ENCODE peak calls at places on chromosomes 12 and 14, in nine cellular contexts. D, F, B, C, E, V, R, H and G are unnamed samples. For H3K4me1 and H3K9me3, the result is how much of the 10 kb centered on the place peaks cover.

GRCh38 chr12:68480526-68480925 is 130.2 kb upstream of the RAP1B start:
- DNase-seq in D (no peak), F (no peak), B (no peak), C (no peak), E (no peak), V (no peak), R (no peak), H (no peak), G (no peak)

GRCh38 chr12:74816398-74817175 is 279.0 kb downstream of the ATXN7L3B start:
- DNase-seq in D (no peak), F (no peak), B (no peak), C (no peak), E (no peak), V (no peak), R (no peak), H (no peak), G (no peak)

GRCh38 chr12:131975228-131975627 is 25.5 kb downstream of the EP400 start:
- DNase-seq in D (no peak), F (no peak), B (no peak), C (no peak), E (no peak), V (no peak), R (no peak), H (no peak), G (no peak)

GRCh38 chr14:37167151-37168047 is 5.0 kb downstream of the SLC25A21 start:
- DNase-seq in D (no peak), F (no peak), B (no peak), C (no peak), E (no peak), V (no peak), R (no peak), H (no peak), G (no peak)

GRCh38 chr14:25406818-25407217 is 356.9 kb upstream of the STXBP6 start:
- DNase-seq in D (peak), F (peak), B (no peak), C (no peak), E (no peak), V (no peak), R (no peak), H (no peak), G (peak)

GRCh38 chr14:58899317-58899713 is 261.6 kb downstream of the DACT1 start:
- DNase-seq in D (peak), F (no peak), B (no peak), C (no peak), E (no peak), V (no peak), R (no peak), H (no peak), G (no peak)

GRCh38 chr14:76566439-76566838 is 190.5 kb downstream of the ESRRB start:
- DNase-seq in D (no peak), F (no peak), B (no peak), C (no peak), E (no peak), V (no peak), R (no peak), H (no peak), G (no peak)

GRCh38 chr14:21219120-21219519 is 50.1 kb downstream of the HNRNPC start:
- DNase-seq in D (no peak), F (no peak), B (no peak), C (no peak), E (no peak), V (no peak), R (no peak), H (no peak), G (no peak)

GRCh38 chr14:76424359-76424758 is 48.4 kb downstream of the ESRRB start:
- DNase-seq in D (no peak), F (no peak), B (no peak), C (no peak), E (no peak), V (no peak), R (no peak), H (no peak), G (no peak)

GRCh38 chr12:111033281-111034147 is 113.1 kb upstream of the MYL2 start:
- DNase-seq in D (no peak), F (no peak), B (no peak), C (no peak), E (no peak), V (no peak), R (no peak), H (no peak), G (no peak)

GRCh38 chr14:99907761-99908652 is 114.8 kb downstream of the EML1 start:
- DNase-seq in D (no peak), F (peak), B (no peak), C (no peak), E (no peak), V (no peak), R (peak), H (no peak), G (no peak)

GRCh38 chr12:92912052-92912451 is 17.0 kb downstream of the EEA1 start:
- DNase-seq in D (peak), F (no peak), B (no peak), C (no peak), E (no peak), V (no peak), R (no peak), H (no peak), G (no peak)

GRCh38 chr12:78396538-78396937 is 468.0 kb upstream of the SYT1 start:
- DNase-seq in D (no peak), F (no peak), B (no peak), C (no peak), E (no peak), V (no peak), R (no peak), H (no peak), G (no peak)

GRCh38 chr14:98871796-98872195 is 400.2 kb downstream of the BCL11B start:
- DNase-seq in D (no peak), F (peak), B (no peak), C (peak), E (no peak), V (no peak), R (peak), H (no peak), G (peak)

GRCh38 chr12:121501946-121502345 is 78.9 kb downstream of the KDM2B start:
- DNase-seq in D (no peak), F (no peak), B (no peak), C (no peak), E (no peak), V (no peak), R (no peak), H (no peak), G (no peak)

GRCh38 chr12:62846506-62846905 is 88.4 kb downstream of the PPM1H start:
- DNase-seq in D (peak), F (no peak), B (no peak), C (no peak), E (no peak), V (no peak), R (no peak), H (no peak), G (peak)

GRCh38 chr14:77186911-77187648 is 5.5 kb downstream of the TMEM63C start:
- DNase-seq in D (peak), F (peak), B (no peak), C (peak), E (no peak), V (no peak), R (peak), H (peak), G (no peak)

GRCh38 chr12:49623142-49623899 is at the start of gene PRPF40B:
- DNase-seq in D (peak), F (peak), B (peak), C (peak), E (peak), V (peak), R (peak), H (peak), G (peak)

GRCh38 chr14:66038214-66038977 is 447.8 kb upstream of the CCDC196 start:
- DNase-seq in D (peak), F (no peak), B (no peak), C (no peak), E (no peak), V (no peak), R (no peak), H (no peak), G (no peak)

GRCh38 chr12:88391556-88391955 is 188.7 kb downstream of the KITLG start:
- DNase-seq in D (peak), F (no peak), B (no peak), C (no peak), E (no peak), V (no peak), R (no peak), H (no peak), G (no peak)

GRCh38 chr14:82060219-82060618 is 526.6 kb upstream of the SEL1L start:
- DNase-seq in D (no peak), F (no peak), B (no peak), C (no peak), E (no peak), V (no peak), R (no peak), H (no peak), G (no peak)

GRCh38 chr12:71439362-71439612 is 311 bp upstream of the LGR5 start:
- DNase-seq in D (no peak), F (no peak), B (no peak), C (no peak), E (no peak), V (no peak), R (no peak), H (no peak), G (no peak)

GRCh38 chr12:66087365-66087943 is 43.1 kb downstream of the LLPH start:
- DNase-seq in D (peak), F (peak), B (peak), C (peak), E (peak), V (peak), R (peak), H (peak), G (peak)

GRCh38 chr12:15404485-15404884 is 82.2 kb downstream of the PTPRO start:
- DNase-seq in D (no peak), F (no peak), B (no peak), C (no peak), E (no peak), V (no peak), R (no peak), H (no peak), G (no peak)

GRCh38 chr14:94341654-94342333 is 18.7 kb upstream of the SERPINA6 start:
- DNase-seq in D (no peak), F (no peak), B (no peak), C (no peak), E (no peak), V (no peak), R (no peak), H (no peak), G (no peak)

GRCh38 chr12:121475279-121475678 is 75.4 kb downstream of the RNF34 start:
- DNase-seq in D (no peak), F (no peak), B (no peak), C (no peak), E (no peak), V (no peak), R (no peak), H (no peak), G (no peak)

GRCh38 chr14:88614218-88614907 is 51.5 kb downstream of the ZC3H14 start:
- DNase-seq in D (peak), F (no peak), B (no peak), C (no peak), E (no peak), V (no peak), R (no peak), H (no peak), G (no peak)

GRCh38 chr12:104010800-104011199 is 39.2 kb downstream of the GLT8D2 start:
- DNase-seq in D (no peak), F (no peak), B (no peak), C (no peak), E (no peak), V (no peak), R (no peak), H (no peak), G (no peak)

GRCh38 chr12:83971781-83972180 is 940.8 kb downstream of the SLC6A15 start:
- DNase-seq in D (no peak), F (no peak), B (no peak), C (no peak), E (no peak), V (no peak), R (no peak), H (no peak), G (no peak)

GRCh38 chr12:42507589-42507988 is 82.0 kb downstream of the PRICKLE1 start:
- DNase-seq in D (no peak), F (no peak), B (no peak), C (no peak), E (no peak), V (no peak), R (no peak), H (no peak), G (no peak)

GRCh38 chr14:23121401-23121800 is 2.3 kb upstream of the CEBPE start:
- DNase-seq in D (peak), F (peak), B (no peak), C (peak), E (no peak), V (no peak), R (peak), H (peak), G (no peak)

GRCh38 chr12:47377414-47378221 is 297.9 kb upstream of the AMIGO2 start:
- DNase-seq in D (peak), F (peak), B (no peak), C (peak), E (no peak), V (peak), R (peak), H (peak), G (peak)

GRCh38 chr12:54571166-54571856 is 17.1 kb downstream of the PPP1R1A start:
- DNase-seq in D (no peak), F (no peak), B (no peak), C (no peak), E (no peak), V (no peak), R (no peak), H (no peak), G (no peak)

GRCh38 chr12:111428728-111429175 is 23.0 kb downstream of the SH2B3 start:
- DNase-seq in D (no peak), F (no peak), B (no peak), C (no peak), E (peak), V (peak), R (no peak), H (no peak), G (no peak)

GRCh38 chr12:106000376-106001104 is 138.2 kb downstream of the NUAK1 start:
- DNase-seq in D (no peak), F (no peak), B (no peak), C (no peak), E (no peak), V (no peak), R (no peak), H (no peak), G (no peak)

GRCh38 chr14:99023371-99023770 is 248.6 kb downstream of the BCL11B start:
- DNase-seq in D (no peak), F (no peak), B (no peak), C (no peak), E (no peak), V (no peak), R (no peak), H (no peak), G (no peak)

GRCh38 chr12:47458273-47458672 is 247.6 kb downstream of the RPAP3 start:
- DNase-seq in D (no peak), F (peak), B (no peak), C (no peak), E (no peak), V (no peak), R (peak), H (no peak), G (no peak)

DNA sequence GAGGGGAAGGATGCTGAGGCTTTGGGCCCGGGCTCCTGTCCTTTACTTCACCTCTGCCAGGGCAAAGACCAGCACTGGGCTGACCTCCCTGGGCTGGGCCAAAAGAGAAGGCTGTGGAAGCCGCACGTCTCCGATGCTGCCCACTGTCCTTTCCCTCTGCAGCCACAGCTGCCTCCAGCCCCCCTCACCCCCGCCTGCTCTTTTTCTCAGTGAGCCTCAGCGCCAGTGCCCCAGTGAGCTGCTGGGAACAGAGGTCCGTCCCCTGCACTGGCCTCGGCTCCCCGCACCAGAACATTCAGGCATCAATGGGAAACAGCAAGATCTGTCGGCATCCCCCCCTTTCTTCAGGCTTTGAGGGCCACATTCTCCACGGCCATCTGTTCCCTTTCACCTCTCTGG is 398.1 kb downstream of the ZFP36L1 start:
- DNase-seq in D (no peak), F (no peak), B (no peak), C (peak), E (no peak), V (no peak), R (no peak), H (no peak), G (no peak)
- H3K4me1 ChIP-seq in D (under half), F (under half), B (under half), C (half or more), E (under half), V (under half), R (under half), H (half or more), G (under half)

DNA sequence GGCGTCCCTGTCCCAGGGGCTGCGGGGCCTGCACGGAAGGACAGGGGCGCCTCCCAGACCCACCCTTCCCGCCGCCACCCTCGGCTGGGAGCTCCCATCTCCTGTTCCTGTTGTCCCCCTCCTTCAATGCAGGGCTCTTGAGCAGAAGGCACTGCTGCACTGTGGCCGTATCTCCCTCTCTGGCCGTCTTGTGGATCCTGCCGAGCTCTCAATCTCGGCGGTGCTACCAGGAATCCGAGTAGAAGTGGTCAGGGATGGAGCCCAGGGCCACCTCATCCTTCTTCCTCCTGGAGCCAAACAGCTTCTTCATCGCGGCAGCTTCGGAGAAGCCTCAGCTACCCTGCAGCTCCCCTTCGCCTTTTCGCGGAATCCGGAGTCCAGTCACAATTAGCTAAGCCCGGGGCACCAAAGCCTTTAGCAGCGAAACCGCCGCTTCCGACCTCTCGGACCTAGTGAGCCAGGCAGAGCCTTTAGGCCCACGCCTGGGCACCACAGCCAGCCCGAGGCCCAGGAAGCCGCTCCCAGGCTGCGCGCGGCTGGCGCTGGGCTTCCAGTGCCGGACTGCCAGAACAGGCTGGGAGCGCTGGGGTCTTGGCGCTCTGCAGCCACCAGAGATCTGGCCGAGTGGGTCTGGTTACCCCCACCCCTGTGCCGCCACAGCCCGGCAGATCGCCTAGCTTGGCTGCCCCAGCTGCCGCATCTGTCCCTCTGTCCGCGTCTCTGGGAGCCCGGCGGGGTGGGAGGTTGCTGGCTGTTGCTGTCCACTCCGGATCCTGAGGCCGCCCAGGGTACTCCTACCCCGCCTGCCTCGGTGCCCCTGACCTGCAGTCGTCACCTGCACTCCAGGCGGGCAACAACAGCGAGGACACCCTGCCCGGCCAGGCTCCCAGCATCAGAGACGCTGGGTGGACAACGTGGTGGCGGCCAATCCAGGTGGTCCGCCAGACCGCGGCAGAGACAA is 69.1 kb downstream of the ASCL4 start:
- DNase-seq in D (no peak), F (no peak), B (no peak), C (peak), E (no peak), V (no peak), R (no peak), H (no peak), G (peak)
- H3K4me3 ChIP-seq in D (no peak), F (no peak), B (no peak), C (no peak), E (no peak), V (no peak), R (peak), H (peak), G (no peak)

DNA sequence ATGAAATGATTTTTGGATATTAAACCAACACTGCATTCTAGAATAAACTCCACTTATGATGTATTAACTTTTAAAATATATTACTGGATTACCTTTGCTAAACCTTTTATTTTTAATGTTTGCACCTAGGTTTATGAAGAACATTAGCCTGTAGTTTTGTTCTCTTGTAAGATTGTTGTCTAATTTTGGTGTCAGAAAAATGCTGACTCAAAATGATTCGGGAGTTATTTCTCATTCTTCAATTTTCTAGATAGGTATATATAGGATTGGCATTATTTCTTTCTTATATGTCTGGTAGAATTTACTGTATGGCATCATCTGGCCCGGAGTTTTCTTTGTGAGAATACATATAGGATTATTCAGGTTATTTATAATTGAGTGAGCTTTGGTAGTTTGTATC is 54.6 kb downstream of the MAP4K5 start:
- DNase-seq in D (no peak), F (no peak), B (no peak), C (no peak), E (no peak), V (no peak), R (no peak), H (no peak), G (no peak)
- H3K9me3 ChIP-seq in D (under half), F (under half), B (under half), C (under half), E (under half), V (under half), R (under half), H (under half), G (under half)

GRCh38 chr14:52954346-52955214 is 3.7 kb upstream of the FERMT2 start:
- DNase-seq in D (peak), F (no peak), B (no peak), C (no peak), E (no peak), V (no peak), R (no peak), H (no peak), G (peak)
- H3K4me1 ChIP-seq in D (under half), F (under half), B (under half), C (under half), E (under half), V (under half), R (under half), H (under half), G (under half)

GRCh38 chr14:92041203-92041602 is 1.3 kb upstream of the TRIP11 start:
- DNase-seq in D (no peak), F (peak), B (no peak), C (no peak), E (no peak), V (no peak), R (no peak), H (no peak), G (no peak)
- H3K4me3 ChIP-seq in D (no peak), F (peak), B (peak), C (peak), E (peak), V (no peak), R (peak), H (no peak), G (no peak)

GRCh38 chr12:116399055-116399454 is 121.6 kb upstream of the MED13L start:
- DNase-seq in D (no peak), F (no peak), B (no peak), C (no peak), E (no peak), V (no peak), R (no peak), H (no peak), G (no peak)
- H3K9me3 ChIP-seq in D (under half), F (under half), B (under half), C (under half), E (under half), V (under half), R (under half), H (under half), G (under half)